ENCODE peak calls at places on chromosomes 3 and 15, in five cellular contexts. K, J, A, H and E are unnamed samples.
A peak's percentile ranks its signal among the peaks of the same experiment; 100 is the strongest.

GRCh38 chr15:26066896-26067295 is 203.8 kb upstream of the ATP10A start:
- DNase-seq in K (no peak), J (no peak), A (no peak), H (no peak), E (no peak)

GRCh38 chr15:93382196-93382820 is 293.3 kb upstream of the RGMA start:
- DNase-seq in K (no peak), J (no peak), A (no peak), H (no peak), E (no peak)

GRCh38 chr15:67685008-67685599 is 140.2 kb upstream of the SKOR1 start:
- DNase-seq in K (no peak), J (peak; percentile 4), A (no peak), H (no peak), E (no peak)

GRCh38 chr3:189985938-189986337 is 134.8 kb downstream of the P3H2 start:
- DNase-seq in K (no peak), J (no peak), A (no peak), H (no peak), E (no peak)

GRCh38 chr3:158097571-158098553 is 8.4 kb downstream of the SHOX2 start:
- DNase-seq in K (peak; percentile 94), J (no peak), A (no peak), H (peak; percentile 66), E (no peak)

GRCh38 chr15:73948982-73949381 is 22.7 kb downstream of the LOXL1 start:
- DNase-seq in K (no peak), J (no peak), A (no peak), H (no peak), E (no peak)

GRCh38 chr3:112633191-112633590 is 7.8 kb downstream of the CCDC80 start:
- DNase-seq in K (no peak), J (no peak), A (no peak), H (no peak), E (no peak)

GRCh38 chr15:85782112-85782511 is 12.6 kb downstream of the KLHL25 start:
- DNase-seq in K (no peak), J (no peak), A (no peak), H (no peak), E (no peak)

GRCh38 chr15:70852501-70853269 is 1.3 kb downstream of the LARP6 start:
- DNase-seq in K (no peak), J (peak; percentile 76), A (no peak), H (no peak), E (no peak)

GRCh38 chr3:46119709-46120498 is 88.2 kb downstream of the CCR1 start:
- DNase-seq in K (no peak), J (no peak), A (no peak), H (no peak), E (no peak)

GRCh38 chr15:42133356-42133755 is 23.1 kb downstream of the PLA2G4F start:
- DNase-seq in K (no peak), J (no peak), A (no peak), H (no peak), E (no peak)

GRCh38 chr3:126376464-126376863 is 18.2 kb upstream of the CFAP100 start:
- DNase-seq in K (no peak), J (no peak), A (no peak), H (no peak), E (no peak)

GRCh38 chr3:56288258-56288657 is 180.0 kb downstream of the ERC2 start:
- DNase-seq in K (no peak), J (no peak), A (no peak), H (no peak), E (no peak)

GRCh38 chr15:31100738-31101137 is 787 bp downstream of the TRPM1 start:
- DNase-seq in K (no peak), J (no peak), A (no peak), H (no peak), E (no peak)

GRCh38 chr3:172102123-172102882 is 62.9 kb downstream of the FNDC3B start:
- DNase-seq in K (no peak), J (no peak), A (no peak), H (peak; percentile 18), E (no peak)

GRCh38 chr15:41258706-41259471 is 27.8 kb downstream of the CHP1 start:
- DNase-seq in K (peak; percentile 52), J (no peak), A (no peak), H (no peak), E (no peak)

GRCh38 chr3:84566256-84566655 is 392.5 kb upstream of the CADM2 start:
- DNase-seq in K (no peak), J (no peak), A (no peak), H (no peak), E (no peak)

GRCh38 chr3:128723477-128723876 is 2.5 kb upstream of the RAB7A start:
- DNase-seq in K (no peak), J (no peak), A (no peak), H (no peak), E (no peak)

GRCh38 chr15:72199721-72200212 is 2.2 kb upstream of the GRAMD2A start:
- DNase-seq in K (peak; percentile 79), J (peak; percentile 86), A (peak; percentile 62), H (peak; percentile 73), E (peak; percentile 82)

GRCh38 chr3:129491794-129492193 is 36.6 kb upstream of the RHO start:
- DNase-seq in K (no peak), J (no peak), A (no peak), H (no peak), E (no peak)

GRCh38 chr15:90423920-90424319 is 35.9 kb downstream of the IQGAP1 start:
- DNase-seq in K (no peak), J (no peak), A (no peak), H (no peak), E (no peak)

GRCh38 chr3:101117981-101118380 is 124.8 kb upstream of the ABI3BP start:
- DNase-seq in K (no peak), J (peak; percentile 54), A (no peak), H (no peak), E (no peak)

GRCh38 chr3:61358364-61358763 is 107.1 kb upstream of the FHIT start:
- DNase-seq in K (peak; percentile 56), J (no peak), A (peak; percentile 80), H (no peak), E (peak; percentile 71)

GRCh38 chr3:115500795-115501194 is 122.5 kb upstream of the GAP43 start:
- DNase-seq in K (no peak), J (no peak), A (no peak), H (no peak), E (no peak)

GRCh38 chr3:13150624-13151023 is 77.4 kb upstream of the IQSEC1 start:
- DNase-seq in K (no peak), J (no peak), A (no peak), H (no peak), E (no peak)

GRCh38 chr3:143597774-143598652 is 250.3 kb downstream of the SLC9A9 start:
- DNase-seq in K (no peak), J (no peak), A (no peak), H (no peak), E (no peak)

GRCh38 chr3:181695661-181696491 is 15.8 kb upstream of the SOX2 start:
- DNase-seq in K (no peak), J (no peak), A (peak; percentile 50), H (no peak), E (peak; percentile 68)

GRCh38 chr3:105367063-105367405 is 325 bp downstream of the ALCAM start:
- DNase-seq in K (peak; percentile 37), J (no peak), A (no peak), H (peak; percentile 26), E (no peak)

GRCh38 chr15:68408971-68409370 is 23.0 kb downstream of the ITGA11 start:
- DNase-seq in K (no peak), J (no peak), A (no peak), H (no peak), E (no peak)

GRCh38 chr3:78255403-78255802 is 1215.5 kb downstream of the ROBO2 start:
- DNase-seq in K (no peak), J (peak; percentile 15), A (no peak), H (no peak), E (no peak)

GRCh38 chr3:50519471-50520089 is 16.1 kb upstream of the CACNA2D2 start:
- DNase-seq in K (peak; percentile 77), J (peak; percentile 64), A (peak; percentile 17), H (peak; percentile 69), E (peak; percentile 49)

GRCh38 chr3:161987933-161988332 is 491.3 kb downstream of the OTOL1 start:
- DNase-seq in K (no peak), J (no peak), A (no peak), H (no peak), E (no peak)